ENCODE peak calls at places on chromosomes 12 and 14, in five cellular contexts. E is cardiac muscle cell, S is tibial nerve, A is neural progenitor cell, F is breast epithelium. D is an unnamed sample.
A peak's percentile ranks its signal among the peaks of the same experiment; 100 is the strongest.

GRCh38 chr12:24929953-24930352 is 18.9 kb downstream of the BCAT1 start:
- DNase-seq in E (no peak), A (no peak), S (no peak), F (no peak), D (no peak)

GRCh38 chr12:99767809-99768208 is 120.3 kb downstream of the GARIN6 start:
- DNase-seq in A (no peak), S (no peak), E (peak; percentile 40), F (no peak), D (no peak)

GRCh38 chr12:25796523-25797000 is 161.9 kb upstream of the RASSF8 start:
- DNase-seq in S (no peak), A (no peak), E (peak; percentile 71), F (no peak), D (no peak)

GRCh38 chr14:102323102-102323501 is 3.6 kb downstream of the ZNF839 start:
- DNase-seq in S (peak; percentile 78), F (peak; percentile 75), E (peak; percentile 90), A (peak; percentile 65), D (peak; percentile 76)

GRCh38 chr14:77031680-77032482 is 3.4 kb upstream of the IRF2BPL start:
- DNase-seq in A (no peak), E (peak; percentile 72), F (no peak), S (no peak), D (no peak)

GRCh38 chr12:52925717-52926595 is 21.1 kb upstream of the KRT8 start:
- DNase-seq in S (no peak), A (no peak), E (no peak), F (no peak), D (no peak)

GRCh38 chr12:94873368-94874085 is 130.0 kb downstream of the NDUFA12 start:
- DNase-seq in S (no peak), A (peak; percentile 85), F (no peak), E (no peak), D (no peak)

GRCh38 chr14:100570726-100571454 is 16.3 kb downstream of the BEGAIN start:
- DNase-seq in F (no peak), A (no peak), S (no peak), E (no peak), D (no peak)

GRCh38 chr14:105322791-105323556 is 8.4 kb downstream of the PACS2 start:
- DNase-seq in E (no peak), S (no peak), A (no peak), F (no peak), D (no peak)

GRCh38 chr12:88258396-88258795 is 116.3 kb downstream of the TMTC3 start:
- DNase-seq in F (no peak), S (no peak), E (no peak), A (no peak), D (no peak)

GRCh38 chr12:29521951-29522350 is 24.5 kb upstream of the OVCH1 start:
- DNase-seq in A (no peak), S (no peak), F (no peak), E (peak; percentile 69), D (no peak)

GRCh38 chr12:112973712-112974305 is 4.5 kb upstream of the OAS2 start:
- DNase-seq in S (no peak), A (no peak), E (no peak), F (no peak), D (no peak)

GRCh38 chr14:102088012-102088792 is 1.4 kb upstream of the HSP90AA1 start:
- DNase-seq in F (no peak), S (peak; percentile 43), E (peak; percentile 59), A (peak; percentile 48), D (peak; percentile 38)

GRCh38 chr14:90499121-90499520 is 102.3 kb downstream of the CALM1 start:
- DNase-seq in S (no peak), E (no peak), F (no peak), A (no peak), D (no peak)

GRCh38 chr14:54211562-54212308 is 185.1 kb upstream of the CDKN3 start:
- DNase-seq in E (peak; percentile 94), F (no peak), S (no peak), A (no peak), D (no peak)

GRCh38 chr14:71322660-71323250 is 415.5 kb downstream of the PCNX1 start:
- DNase-seq in A (peak; percentile 15), S (no peak), E (peak; percentile 73), F (no peak), D (no peak)

GRCh38 chr12:117514016-117514415 is 152.6 kb upstream of the NOS1 start:
- DNase-seq in A (peak; percentile 28), E (no peak), S (no peak), F (no peak), D (no peak)

GRCh38 chr12:92021665-92022033 is 124.0 kb downstream of the BTG1 start:
- DNase-seq in E (no peak), A (peak; percentile 74), S (no peak), F (no peak), D (no peak)

GRCh38 chr14:87615050-87615449 is 377.9 kb downstream of the GALC start:
- DNase-seq in F (no peak), S (no peak), E (no peak), A (no peak), D (no peak)
- H3K27ac ChIP-seq in F (no peak overlapping the region), S (no peak overlapping the region), E (no peak overlapping the region), A (no peak overlapping the region), D (no peak overlapping the region)

DNA sequence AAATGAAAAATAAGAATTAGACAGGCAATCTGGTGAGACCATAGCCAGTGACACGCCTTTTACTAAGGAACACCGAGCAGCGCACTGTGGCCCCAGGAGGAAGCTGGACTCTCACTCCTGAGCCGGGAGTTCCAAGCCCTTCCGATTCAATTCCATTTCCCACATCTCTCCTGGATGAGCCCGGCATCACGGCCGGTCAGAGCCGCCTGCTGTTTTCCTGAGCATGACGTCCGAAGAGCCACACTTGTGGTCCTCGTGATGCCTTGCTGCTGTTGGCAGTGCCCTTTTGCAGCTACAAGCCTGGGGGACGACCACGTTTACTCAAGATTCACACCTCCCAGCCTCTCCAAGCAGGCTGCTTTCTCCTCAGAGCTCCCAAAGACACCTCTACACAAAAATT is 40.8 kb downstream of the FBXL14 start:
- DNase-seq in E (no peak), F (no peak), S (no peak), A (no peak), D (no peak)
- H3K27ac ChIP-seq in E (peak overlapping the region; percentile 43), F (no peak overlapping the region), S (no peak overlapping the region), A (no peak overlapping the region), D (no peak overlapping the region)

DNA sequence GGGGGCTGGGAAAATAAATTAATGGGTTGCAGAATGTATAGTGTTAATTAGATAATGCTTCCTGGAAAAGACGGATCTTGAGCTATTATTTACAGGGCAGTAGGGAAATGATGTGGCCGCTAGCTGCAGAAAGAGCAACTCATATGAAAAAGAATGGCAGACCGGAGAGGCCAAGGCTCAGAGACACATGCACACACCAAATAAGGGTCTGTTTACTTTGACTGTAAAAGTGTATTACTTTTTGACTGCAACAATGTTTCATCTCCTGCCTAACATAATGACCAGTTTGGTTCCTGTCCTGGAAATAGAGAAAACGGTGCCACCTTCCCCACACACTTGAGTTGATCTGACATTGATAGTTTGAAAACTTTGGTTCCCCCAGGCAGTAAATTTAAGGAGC is 290.9 kb downstream of the CACNA1C start:
- DNase-seq in F (no peak), E (no peak), A (no peak), S (no peak), D (no peak)
- H3K27ac ChIP-seq in F (no peak overlapping the region), E (no peak overlapping the region), A (no peak overlapping the region), S (no peak overlapping the region), D (no peak overlapping the region)

GRCh38 chr14:94343238-94343637 is 20.1 kb upstream of the SERPINA6 start:
- DNase-seq in F (no peak), S (no peak), E (no peak), A (no peak), D (no peak)
- H3K27ac ChIP-seq in F (no peak overlapping the region), S (no peak overlapping the region), E (no peak overlapping the region), A (no peak overlapping the region), D (no peak overlapping the region)

GRCh38 chr12:694734-695503 is 31.7 kb upstream of the NINJ2 start:
- DNase-seq in A (no peak), E (peak; percentile 62), F (no peak), S (no peak), D (no peak)

GRCh38 chr12:701896-702539 is 38.8 kb upstream of the NINJ2 start:
- DNase-seq in E (peak; percentile 17), F (no peak), S (no peak), A (no peak), D (peak; percentile 17)

GRCh38 chr12:700061-700460 is 36.8 kb upstream of the NINJ2 start:
- DNase-seq in F (no peak), E (no peak), A (peak; percentile 28), S (no peak), D (no peak)

GRCh38 chr12:693937-694533 is 30.8 kb upstream of the NINJ2 start:
- DNase-seq in S (no peak), F (no peak), E (no peak), A (no peak), D (no peak)

DNA sequence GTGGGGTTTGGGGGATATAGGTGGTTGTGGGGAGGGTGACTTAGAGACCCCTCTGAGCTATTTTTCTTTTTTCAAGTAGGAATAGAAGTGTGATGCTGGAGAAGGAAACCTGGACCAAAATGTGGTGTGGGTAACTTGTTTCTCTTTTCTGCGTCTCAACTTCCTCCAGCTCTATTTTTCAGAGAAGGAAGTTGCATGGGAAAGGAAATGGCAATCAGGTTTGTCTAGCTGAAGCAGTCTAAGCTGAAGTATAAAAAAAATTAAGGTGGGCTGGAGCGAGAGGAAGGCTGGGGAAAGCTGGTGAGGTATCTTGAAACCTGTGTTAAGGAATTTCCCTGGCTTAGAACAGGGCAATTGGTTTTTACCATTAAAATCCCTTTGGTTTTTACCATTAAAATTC is 34.2 kb upstream of the NINJ2 start:
- DNase-seq in A (no peak), S (no peak), F (no peak), E (no peak), D (no peak)
- H3K27ac ChIP-seq in A (no peak overlapping the region), S (no peak overlapping the region), F (no peak overlapping the region), E (no peak overlapping the region), D (no peak overlapping the region)

GRCh38 chr12:22283006-22283506 is 51.5 kb downstream of the ST8SIA1 start:
- DNase-seq in S (no peak), A (no peak), E (peak; percentile 89), F (no peak), D (no peak)
- H3K27ac ChIP-seq in S (peak overlapping the region; percentile 69), A (no peak overlapping the region), E (no peak overlapping the region), F (peak overlapping the region; percentile 69), D (no peak overlapping the region)

DNA sequence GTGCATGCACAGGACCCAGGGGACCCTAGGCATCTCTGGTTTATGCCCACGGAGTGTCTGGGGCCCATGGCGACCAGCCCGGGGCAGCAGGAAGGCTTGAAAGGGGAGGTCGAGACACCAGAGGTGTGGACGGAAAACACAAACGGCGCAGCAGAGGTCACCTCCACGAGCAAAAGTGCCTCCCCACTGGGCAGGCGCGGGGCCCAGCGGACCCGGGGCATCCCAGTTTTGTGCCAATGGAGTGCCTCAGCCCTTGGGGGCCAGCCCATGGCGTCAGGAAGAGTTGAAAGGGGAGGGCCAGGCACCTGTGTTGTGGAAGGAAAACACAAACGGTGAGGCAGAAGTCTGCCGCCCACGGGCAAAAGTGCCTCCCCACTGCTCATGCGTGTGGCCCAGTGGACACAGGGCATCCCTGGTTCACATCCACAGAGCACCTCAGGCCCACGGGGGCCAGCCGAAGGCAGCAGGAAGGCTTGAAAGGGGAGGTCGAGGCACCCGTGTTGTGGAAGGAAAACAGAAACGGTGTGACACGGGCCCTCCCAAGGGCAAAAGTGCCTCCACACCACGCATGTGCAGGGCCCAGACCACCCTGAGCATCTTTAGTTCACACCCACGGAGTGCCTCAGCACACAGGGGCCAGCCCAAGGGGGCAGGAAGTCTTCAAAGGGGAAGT is 378.8 kb downstream of the ALG10 start:
- DNase-seq in F (peak; percentile 38), A (no peak), S (peak; percentile 9), E (no peak), D (no peak)
- H3K27ac ChIP-seq in F (no peak overlapping the region), A (no peak overlapping the region), S (no peak overlapping the region), E (no peak overlapping the region), D (no peak overlapping the region)

GRCh38 chr12:12398026-12398859 is 41.4 kb downstream of the BORCS5 start:
- DNase-seq in F (no peak), E (peak; percentile 98), S (peak; percentile 58), A (no peak), D (no peak)
- H3K27ac ChIP-seq in F (peak overlapping the region; percentile 87), E (no peak overlapping the region), S (peak overlapping the region; percentile 72), A (no peak overlapping the region), D (peak overlapping the region; percentile 58)

D was measured in substantia nigra.